ENCODE peak calls at places on chromosome 20, in six cellular contexts. One of them, this sample, is unnamed.

GRCh38 chr20:25023316-25023715 is 30.8 kb upstream of the APMAP start:
- DNase-seq in neural progenitor cell: no peak
- DNase-seq in WTC11: no peak
- DNase-seq in fibroblast of villous mesenchyme: no peak
- DNase-seq in B cell: no peak
- DNase-seq in heart right ventricle: no peak
- DNase-seq in this sample: no peak

GRCh38 chr20:46040902-46041535 is 12.0 kb downstream of the SLC12A5 start:
- DNase-seq in neural progenitor cell: peak
- DNase-seq in WTC11: peak
- DNase-seq in fibroblast of villous mesenchyme: peak
- DNase-seq in B cell: no peak
- DNase-seq in heart right ventricle: peak
- DNase-seq in this sample: no peak

GRCh38 chr20:9516658-9516987 is 2.2 kb downstream of the LAMP5 start:
- DNase-seq in neural progenitor cell: peak
- DNase-seq in WTC11: no peak
- DNase-seq in fibroblast of villous mesenchyme: no peak
- DNase-seq in B cell: no peak
- DNase-seq in heart right ventricle: no peak
- DNase-seq in this sample: no peak

GRCh38 chr20:36582322-36582721 is 8.9 kb downstream of the TGIF2 start:
- DNase-seq in neural progenitor cell: no peak
- DNase-seq in WTC11: no peak
- DNase-seq in fibroblast of villous mesenchyme: no peak
- DNase-seq in B cell: no peak
- DNase-seq in heart right ventricle: no peak
- DNase-seq in this sample: no peak

GRCh38 chr20:63698739-63699465 is 2.5 kb downstream of the TNFRSF6B start:
- DNase-seq in neural progenitor cell: no peak
- DNase-seq in WTC11: no peak
- DNase-seq in fibroblast of villous mesenchyme: peak
- DNase-seq in B cell: peak
- DNase-seq in heart right ventricle: no peak
- DNase-seq in this sample: peak

GRCh38 chr20:17688965-17689364 is 6.9 kb upstream of the RRBP1 start:
- DNase-seq in neural progenitor cell: no peak
- DNase-seq in WTC11: no peak
- DNase-seq in fibroblast of villous mesenchyme: peak
- DNase-seq in B cell: no peak
- DNase-seq in heart right ventricle: no peak
- DNase-seq in this sample: no peak

GRCh38 chr20:17481661-17482060 is 49.5 kb downstream of the BFSP1 start:
- DNase-seq in neural progenitor cell: no peak
- DNase-seq in WTC11: no peak
- DNase-seq in fibroblast of villous mesenchyme: no peak
- DNase-seq in B cell: no peak
- DNase-seq in heart right ventricle: no peak
- DNase-seq in this sample: no peak

GRCh38 chr20:4645621-4646020 is 76.1 kb upstream of the PRND start:
- DNase-seq in neural progenitor cell: no peak
- DNase-seq in WTC11: no peak
- DNase-seq in fibroblast of villous mesenchyme: no peak
- DNase-seq in B cell: no peak
- DNase-seq in heart right ventricle: no peak
- DNase-seq in this sample: no peak

GRCh38 chr20:3749689-3750639 is 17.5 kb downstream of the HSPA12B start:
- DNase-seq in neural progenitor cell: peak
- DNase-seq in WTC11: peak
- DNase-seq in fibroblast of villous mesenchyme: no peak
- DNase-seq in B cell: no peak
- DNase-seq in heart right ventricle: peak
- DNase-seq in this sample: no peak

GRCh38 chr20:52056203-52057062 is 135.1 kb downstream of the ZFP64 start:
- DNase-seq in neural progenitor cell: no peak
- DNase-seq in WTC11: no peak
- DNase-seq in fibroblast of villous mesenchyme: peak
- DNase-seq in B cell: no peak
- DNase-seq in heart right ventricle: no peak
- DNase-seq in this sample: peak

GRCh38 chr20:25867776-25868649 is 171.4 kb upstream of the ZNF337 start:
- DNase-seq in neural progenitor cell: peak
- DNase-seq in WTC11: peak
- DNase-seq in fibroblast of villous mesenchyme: peak
- DNase-seq in B cell: peak
- DNase-seq in heart right ventricle: peak
- DNase-seq in this sample: no peak

GRCh38 chr20:17835941-17836861 is 132.4 kb downstream of the SNX5 start:
- DNase-seq in neural progenitor cell: peak
- DNase-seq in WTC11: no peak
- DNase-seq in fibroblast of villous mesenchyme: peak
- DNase-seq in B cell: no peak
- DNase-seq in heart right ventricle: peak
- DNase-seq in this sample: peak

GRCh38 chr20:10636326-10636818 is 37.4 kb downstream of the JAG1 start:
- DNase-seq in neural progenitor cell: no peak
- DNase-seq in WTC11: no peak
- DNase-seq in fibroblast of villous mesenchyme: peak
- DNase-seq in B cell: no peak
- DNase-seq in heart right ventricle: no peak
- DNase-seq in this sample: no peak

GRCh38 chr20:58963060-58963584 is 17.9 kb upstream of the NELFCD start:
- DNase-seq in neural progenitor cell: no peak
- DNase-seq in WTC11: no peak
- DNase-seq in fibroblast of villous mesenchyme: peak
- DNase-seq in B cell: no peak
- DNase-seq in heart right ventricle: no peak
- DNase-seq in this sample: no peak
- TF ChIP-seq CTCF in neural progenitor cell: peak
- TF ChIP-seq CTCF in WTC11: peak
- TF ChIP-seq CTCF in fibroblast of villous mesenchyme: no peak
- TF ChIP-seq CTCF in B cell: no peak
- TF ChIP-seq CTCF in heart right ventricle: no peak
- TF ChIP-seq CTCF in this sample: no peak

DNA sequence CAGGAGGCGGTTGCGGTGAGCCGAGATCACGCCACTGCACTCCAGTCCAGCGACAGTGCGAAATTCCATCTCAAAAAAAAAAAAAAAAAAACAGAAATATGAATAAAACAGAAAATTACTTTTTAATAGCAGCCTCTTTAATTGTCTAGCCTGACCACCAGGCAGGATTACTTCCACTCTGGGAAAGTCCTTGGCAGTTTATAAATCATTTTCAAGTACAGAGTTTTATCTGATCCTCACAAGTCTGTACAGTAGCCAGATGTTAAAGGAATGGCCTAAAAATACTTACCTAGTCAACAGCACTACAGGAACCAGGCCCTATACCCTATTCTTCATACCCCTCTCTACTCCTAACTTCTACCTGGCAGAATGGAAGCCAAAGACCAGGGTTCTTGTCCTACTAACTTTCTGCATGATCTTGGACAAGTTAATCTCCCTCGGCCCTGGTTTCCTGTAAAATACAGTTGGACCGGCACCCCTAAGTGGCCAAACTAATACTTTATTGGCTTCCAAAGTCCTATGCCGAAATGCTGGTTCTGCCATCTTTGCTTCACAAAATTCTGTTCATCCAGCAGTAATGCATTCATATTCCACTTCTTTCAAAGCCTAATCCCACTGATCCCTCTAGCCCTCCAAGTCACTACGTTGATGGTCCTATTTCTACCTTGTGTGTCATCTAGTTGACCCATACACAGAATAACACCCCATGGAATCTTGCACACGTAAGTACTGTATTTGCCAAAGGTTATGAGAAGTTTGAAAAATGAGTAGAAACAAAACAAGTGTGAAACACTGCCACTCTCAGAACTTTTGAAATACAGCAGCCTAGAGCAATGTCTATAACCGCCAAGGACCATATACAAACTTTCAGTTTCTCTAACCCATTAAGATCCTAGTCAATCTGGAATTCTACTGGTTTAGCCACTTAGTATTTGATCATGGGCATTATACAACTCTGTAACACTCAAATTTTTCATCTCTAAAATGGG is 1.7 kb downstream of the EIF2S2 start:
- DNase-seq in neural progenitor cell: no peak
- DNase-seq in WTC11: no peak
- DNase-seq in fibroblast of villous mesenchyme: peak
- DNase-seq in B cell: no peak
- DNase-seq in heart right ventricle: no peak
- DNase-seq in this sample: no peak
- TF ChIP-seq CTCF in neural progenitor cell: no peak
- TF ChIP-seq CTCF in WTC11: no peak
- TF ChIP-seq CTCF in fibroblast of villous mesenchyme: no peak
- TF ChIP-seq CTCF in B cell: no peak
- TF ChIP-seq CTCF in heart right ventricle: no peak
- TF ChIP-seq CTCF in this sample: no peak

DNA sequence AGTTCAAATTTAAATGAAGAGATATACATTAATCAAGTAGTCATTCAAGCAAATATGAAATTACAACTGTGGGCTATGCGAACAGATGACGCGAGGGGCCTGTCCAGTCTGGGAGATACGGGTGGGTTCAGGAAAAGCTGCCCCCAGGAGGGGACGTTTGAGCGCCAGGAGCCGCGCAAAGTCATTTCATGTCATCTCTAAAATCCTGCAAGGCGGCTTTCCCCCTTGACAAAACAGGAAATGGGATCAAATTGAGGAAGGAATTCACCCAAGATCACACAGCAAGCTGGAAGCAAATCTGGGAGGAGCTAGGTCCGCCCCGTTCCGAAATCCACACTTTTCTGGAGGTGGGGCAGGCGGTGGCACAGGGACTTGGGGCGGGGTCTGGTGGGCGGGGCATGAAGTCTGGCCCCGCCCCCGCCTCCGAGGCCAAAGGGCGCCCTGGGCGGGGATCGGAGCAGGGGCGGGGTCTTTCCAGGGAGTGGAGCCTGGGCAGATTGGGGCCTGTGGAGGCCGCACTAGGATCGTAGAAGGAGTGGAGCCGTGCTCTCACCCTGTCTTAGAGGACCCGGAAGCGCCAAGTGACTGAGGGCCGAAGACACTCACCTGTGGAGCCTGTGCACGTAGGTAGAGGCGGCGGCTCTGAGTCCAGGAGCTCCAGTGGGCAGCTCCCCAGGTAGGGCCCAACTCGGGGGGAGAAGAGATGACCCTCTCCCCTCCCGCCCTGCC is at the start of gene LPIN3:
- DNase-seq in neural progenitor cell: peak
- DNase-seq in WTC11: peak
- DNase-seq in fibroblast of villous mesenchyme: peak
- DNase-seq in B cell: no peak
- DNase-seq in heart right ventricle: peak
- DNase-seq in this sample: no peak
- TF ChIP-seq CTCF in neural progenitor cell: peak
- TF ChIP-seq CTCF in WTC11: no peak
- TF ChIP-seq CTCF in fibroblast of villous mesenchyme: peak
- TF ChIP-seq CTCF in B cell: peak
- TF ChIP-seq CTCF in heart right ventricle: peak
- TF ChIP-seq CTCF in this sample: peak

GRCh38 chr20:60857708-60858107 is 394.4 kb upstream of the CDH4 start:
- DNase-seq in neural progenitor cell: no peak
- DNase-seq in WTC11: no peak
- DNase-seq in fibroblast of villous mesenchyme: peak
- DNase-seq in B cell: no peak
- DNase-seq in heart right ventricle: no peak
- DNase-seq in this sample: peak

DNA sequence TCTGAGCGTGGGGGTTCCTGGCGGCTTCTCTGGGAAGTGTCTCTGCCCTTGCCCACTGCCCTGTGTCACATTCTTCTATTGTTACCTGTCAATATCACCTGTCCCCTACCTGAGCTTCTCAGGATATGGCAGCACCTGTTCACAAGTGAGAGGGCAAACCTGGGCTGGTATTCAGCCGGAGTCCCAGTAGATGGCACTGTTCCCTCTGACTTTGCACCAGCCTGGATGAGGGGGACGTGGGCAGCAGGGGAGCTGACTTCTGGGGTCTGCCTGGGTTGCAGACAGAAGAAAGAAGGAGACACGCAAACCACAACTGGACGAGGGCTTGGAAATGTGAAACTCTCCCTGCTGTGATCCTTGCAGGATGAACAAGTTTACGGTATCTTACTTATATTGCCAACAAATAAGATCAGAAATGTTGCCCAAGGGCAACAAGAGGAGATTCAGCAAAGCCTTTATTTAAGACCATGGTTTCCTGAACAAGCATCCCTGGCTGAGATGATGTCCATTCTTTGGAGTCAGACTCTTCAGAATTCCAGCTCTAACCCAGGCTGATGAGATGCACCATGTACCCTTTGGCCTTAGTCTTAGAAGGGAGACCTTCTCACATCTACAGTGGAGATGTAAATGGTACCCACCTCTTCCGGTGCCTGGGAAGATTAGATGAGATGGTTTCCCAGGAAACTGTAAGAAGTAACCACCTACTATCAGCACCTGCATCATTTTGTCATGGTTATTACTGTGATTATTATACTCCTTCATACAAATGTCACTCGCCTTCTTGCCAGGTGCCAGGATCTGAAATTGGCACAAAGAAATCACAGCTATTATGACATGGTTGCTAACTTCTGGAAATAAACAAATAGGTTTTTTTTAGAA is 400.0 kb upstream of the CDH4 start:
- DNase-seq in neural progenitor cell: peak
- DNase-seq in WTC11: peak
- DNase-seq in fibroblast of villous mesenchyme: no peak
- DNase-seq in B cell: no peak
- DNase-seq in heart right ventricle: no peak
- DNase-seq in this sample: no peak
- TF ChIP-seq CTCF in neural progenitor cell: peak
- TF ChIP-seq CTCF in WTC11: peak
- TF ChIP-seq CTCF in fibroblast of villous mesenchyme: peak
- TF ChIP-seq CTCF in B cell: no peak
- TF ChIP-seq CTCF in heart right ventricle: no peak
- TF ChIP-seq CTCF in this sample: peak

GRCh38 chr20:32034581-32035397 is 17.3 kb upstream of the HCK start:
- DNase-seq in neural progenitor cell: peak
- DNase-seq in WTC11: no peak
- DNase-seq in fibroblast of villous mesenchyme: no peak
- DNase-seq in B cell: no peak
- DNase-seq in heart right ventricle: no peak
- DNase-seq in this sample: no peak
- TF ChIP-seq CTCF in neural progenitor cell: peak
- TF ChIP-seq CTCF in WTC11: no peak
- TF ChIP-seq CTCF in fibroblast of villous mesenchyme: peak
- TF ChIP-seq CTCF in B cell: peak
- TF ChIP-seq CTCF in heart right ventricle: no peak
- TF ChIP-seq CTCF in this sample: peak

GRCh38 chr20:1325173-1326030 is 3.5 kb downstream of the SDCBP2 start:
- DNase-seq in neural progenitor cell: peak
- DNase-seq in WTC11: peak
- DNase-seq in fibroblast of villous mesenchyme: peak
- DNase-seq in B cell: peak
- DNase-seq in heart right ventricle: peak
- DNase-seq in this sample: peak
- TF ChIP-seq CTCF in neural progenitor cell: no peak
- TF ChIP-seq CTCF in WTC11: no peak
- TF ChIP-seq CTCF in fibroblast of villous mesenchyme: no peak
- TF ChIP-seq CTCF in B cell: no peak
- TF ChIP-seq CTCF in heart right ventricle: peak
- TF ChIP-seq CTCF in this sample: peak

GRCh38 chr20:32439132-32439829 is 81.2 kb downstream of the ASXL1 start:
- DNase-seq in neural progenitor cell: no peak
- DNase-seq in WTC11: no peak
- DNase-seq in fibroblast of villous mesenchyme: no peak
- DNase-seq in B cell: peak
- DNase-seq in heart right ventricle: no peak
- DNase-seq in this sample: peak
- TF ChIP-seq CTCF in neural progenitor cell: no peak
- TF ChIP-seq CTCF in WTC11: no peak
- TF ChIP-seq CTCF in fibroblast of villous mesenchyme: no peak
- TF ChIP-seq CTCF in B cell: no peak
- TF ChIP-seq CTCF in heart right ventricle: no peak
- TF ChIP-seq CTCF in this sample: no peak

GRCh38 chr20:50594591-50595432 is 84.6 kb downstream of the PTPN1 start:
- DNase-seq in neural progenitor cell: no peak
- DNase-seq in WTC11: peak
- DNase-seq in fibroblast of villous mesenchyme: no peak
- DNase-seq in B cell: peak
- DNase-seq in heart right ventricle: no peak
- DNase-seq in this sample: no peak
- TF ChIP-seq CTCF in neural progenitor cell: no peak
- TF ChIP-seq CTCF in WTC11: no peak
- TF ChIP-seq CTCF in fibroblast of villous mesenchyme: no peak
- TF ChIP-seq CTCF in B cell: no peak
- TF ChIP-seq CTCF in heart right ventricle: no peak
- TF ChIP-seq CTCF in this sample: no peak